ENCODE peak calls at places on chromosome 17, in nine cellular contexts. H is naive B cell, Q is prostate gland, Y is T-cell, B is DMS153, U is EH, R is transverse colon, D is AG09319, O is posterior cingulate gyrus. F is an unnamed sample.

GRCh38 chr17:35291802-35292201 is 48.9 kb downstream of the SLFN5 start:
- DNase-seq in H (no peak), Q (no peak), Y (no peak), B (no peak), U (peak), R (no peak), D (peak), O (no peak), F (no peak)

GRCh38 chr17:6187836-6188235 is 117.7 kb downstream of the WSCD1 start:
- DNase-seq in H (no peak), Q (no peak), Y (no peak), B (no peak), U (no peak), R (no peak), D (no peak), O (no peak), F (no peak)

GRCh38 chr17:58020401-58020800 is 13.4 kb upstream of the SRSF1 start:
- DNase-seq in H (no peak), Q (no peak), Y (no peak), B (no peak), U (no peak), R (no peak), D (no peak), O (no peak), F (no peak)

GRCh38 chr17:2418572-2418971 is 17.7 kb upstream of the MNT start:
- DNase-seq in H (no peak), Q (no peak), Y (no peak), B (no peak), U (no peak), R (no peak), D (no peak), O (no peak), F (peak)

GRCh38 chr17:16932156-16932555 is 39.8 kb downstream of the TNFRSF13B start:
- DNase-seq in H (no peak), Q (no peak), Y (no peak), B (no peak), U (no peak), R (no peak), D (no peak), O (no peak), F (no peak)

GRCh38 chr17:12667299-12667958 is 1.7 kb downstream of the MYOCD start:
- DNase-seq in H (no peak), Q (no peak), Y (no peak), B (peak), U (peak), R (peak), D (peak), O (no peak), F (peak)

GRCh38 chr17:14299261-14300093 is 1.4 kb upstream of the HS3ST3B1 start:
- DNase-seq in H (peak), Q (no peak), Y (peak), B (no peak), U (peak), R (peak), D (no peak), O (no peak), F (no peak)

GRCh38 chr17:58317421-58318064 is 11.1 kb downstream of the TSPOAP1 start:
- DNase-seq in H (peak), Q (peak), Y (peak), B (peak), U (peak), R (peak), D (no peak), O (peak), F (peak)

GRCh38 chr17:46995841-46996571 is 17.0 kb upstream of the RPRML start:
- DNase-seq in H (no peak), Q (no peak), Y (no peak), B (no peak), U (peak), R (no peak), D (no peak), O (no peak), F (no peak)

GRCh38 chr17:75688209-75688771 is 21.2 kb downstream of the SAP30BP start:
- DNase-seq in H (no peak), Q (no peak), Y (no peak), B (no peak), U (peak), R (no peak), D (no peak), O (no peak), F (no peak)

GRCh38 chr17:29619251-29619650 is 3.5 kb downstream of the CORO6 start:
- DNase-seq in H (no peak), Q (no peak), Y (no peak), B (no peak), U (peak), R (no peak), D (no peak), O (no peak), F (no peak)

GRCh38 chr17:81712468-81713003 is 452 bp downstream of the SLC25A10 start:
- DNase-seq in H (no peak), Q (peak), Y (no peak), B (no peak), U (peak), R (peak), D (no peak), O (no peak), F (peak)

GRCh38 chr17:47621293-47622178 is 28.2 kb upstream of the KPNB1 start:
- DNase-seq in H (no peak), Q (peak), Y (no peak), B (no peak), U (peak), R (no peak), D (peak), O (peak), F (no peak)

GRCh38 chr17:44541884-44542581 is 15.3 kb upstream of the FZD2 start:
- DNase-seq in H (no peak), Q (no peak), Y (no peak), B (no peak), U (peak), R (no peak), D (no peak), O (no peak), F (peak)

GRCh38 chr17:30600830-30601494 is 123.8 kb downstream of the GOSR1 start:
- DNase-seq in H (no peak), Q (no peak), Y (peak), B (no peak), U (peak), R (peak), D (no peak), O (peak), F (peak)

GRCh38 chr17:70687421-70687820 is 518.1 kb downstream of the KCNJ2 start:
- DNase-seq in H (no peak), Q (no peak), Y (no peak), B (no peak), U (no peak), R (no peak), D (no peak), O (no peak), F (no peak)

GRCh38 chr17:63426041-63426916 is 19.8 kb downstream of the CYB561 start:
- DNase-seq in H (no peak), Q (no peak), Y (no peak), B (no peak), U (no peak), R (no peak), D (no peak), O (no peak), F (no peak)

GRCh38 chr17:65231086-65231485 is 93.9 kb downstream of the RGS9 start:
- DNase-seq in H (no peak), Q (no peak), Y (no peak), B (no peak), U (no peak), R (no peak), D (no peak), O (no peak), F (no peak)

GRCh38 chr17:81685108-81685507 is 1.3 kb downstream of the HGS start:
- DNase-seq in H (no peak), Q (no peak), Y (no peak), B (no peak), U (peak), R (no peak), D (no peak), O (no peak), F (no peak)

GRCh38 chr17:74561580-74561979 is 5.7 kb downstream of the CD300H start:
- DNase-seq in H (no peak), Q (no peak), Y (no peak), B (no peak), U (no peak), R (no peak), D (no peak), O (no peak), F (no peak)

GRCh38 chr17:76036497-76037380 is 9.6 kb upstream of the EVPL start:
- DNase-seq in H (no peak), Q (no peak), Y (no peak), B (no peak), U (no peak), R (peak), D (no peak), O (no peak), F (no peak)

GRCh38 chr17:27545562-27546229 is 85.3 kb upstream of the LGALS9 start:
- DNase-seq in H (no peak), Q (no peak), Y (no peak), B (peak), U (peak), R (no peak), D (no peak), O (no peak), F (no peak)

GRCh38 chr17:74864866-74865395 is 5.2 kb upstream of the GRIN2C start:
- DNase-seq in H (peak), Q (peak), Y (peak), B (no peak), U (peak), R (peak), D (peak), O (peak), F (peak)

GRCh38 chr17:41547921-41548843 is 20.1 kb upstream of the KRT19 start:
- DNase-seq in H (no peak), Q (peak), Y (no peak), B (peak), U (peak), R (peak), D (peak), O (peak), F (no peak)

GRCh38 chr17:59428896-59429460 is 97.5 kb downstream of the YPEL2 start:
- DNase-seq in H (no peak), Q (no peak), Y (no peak), B (no peak), U (no peak), R (no peak), D (no peak), O (no peak), F (no peak)

GRCh38 chr17:78356163-78356713 is 3.6 kb downstream of the SOCS3 start:
- DNase-seq in H (peak), Q (no peak), Y (peak), B (no peak), U (peak), R (peak), D (peak), O (no peak), F (no peak)

GRCh38 chr17:50184057-50184456 is 17.4 kb downstream of the COL1A1 start:
- DNase-seq in H (no peak), Q (no peak), Y (no peak), B (no peak), U (peak), R (no peak), D (no peak), O (no peak), F (no peak)

GRCh38 chr17:82320956-82321927 is 3.8 kb upstream of the CD7 start:
- DNase-seq in H (peak), Q (no peak), Y (peak), B (no peak), U (no peak), R (peak), D (no peak), O (no peak), F (peak)

GRCh38 chr17:33140413-33141099 is 148.9 kb downstream of the SPACA3 start:
- DNase-seq in H (no peak), Q (no peak), Y (no peak), B (peak), U (no peak), R (no peak), D (no peak), O (no peak), F (no peak)

GRCh38 chr17:18860161-18860972 is 2.4 kb downstream of the PRPSAP2 start:
- DNase-seq in H (no peak), Q (no peak), Y (no peak), B (no peak), U (no peak), R (no peak), D (no peak), O (no peak), F (no peak)

GRCh38 chr17:21823643-21824042 is 131.3 kb downstream of the KCNJ18 start:
- DNase-seq in H (no peak), Q (no peak), Y (no peak), B (no peak), U (no peak), R (no peak), D (no peak), O (no peak), F (no peak)

GRCh38 chr17:45672301-45672700 is 111.8 kb upstream of the CRHR1 start:
- DNase-seq in H (no peak), Q (no peak), Y (no peak), B (peak), U (no peak), R (no peak), D (no peak), O (no peak), F (no peak)

GRCh38 chr17:58265266-58265665 is 15.5 kb downstream of the MPO start:
- DNase-seq in H (no peak), Q (no peak), Y (no peak), B (no peak), U (no peak), R (no peak), D (no peak), O (no peak), F (no peak)

GRCh38 chr17:45043813-45044540 is 7.5 kb downstream of the DCAKD start:
- DNase-seq in H (no peak), Q (peak), Y (no peak), B (no peak), U (no peak), R (no peak), D (no peak), O (no peak), F (no peak)

GRCh38 chr17:19250421-19251141 is 13.4 kb downstream of the EPN2 start:
- DNase-seq in H (no peak), Q (peak), Y (no peak), B (no peak), U (no peak), R (no peak), D (no peak), O (peak), F (no peak)